ENCODE peak calls at places on chromosomes 13 and 19, in nine cellular contexts. Z, P, I, A, M, F, E, Y and N are unnamed samples.

GRCh38 chr19:10027158-10027997 is 14.1 kb downstream of the RDH8 start:
- DNase-seq in Z (peak), P (peak), I (peak), A (peak), M (peak), F (peak), E (no peak), Y (peak), N (peak)

GRCh38 chr19:1252221-1252817 is 3.9 kb downstream of the MIDN start:
- DNase-seq in Z (no peak), P (peak), I (peak), A (peak), M (peak), F (peak), E (peak), Y (peak), N (peak)

GRCh38 chr19:57099199-57099661 is 20.6 kb upstream of the USP29 start:
- DNase-seq in Z (peak), P (no peak), I (no peak), A (peak), M (no peak), F (peak), E (peak), Y (peak), N (peak)

GRCh38 chr19:18021121-18021755 is 13.3 kb downstream of the ARRDC2 start:
- DNase-seq in Z (no peak), P (peak), I (peak), A (peak), M (no peak), F (peak), E (no peak), Y (peak), N (peak)

GRCh38 chr13:100916943-100917342 is 242.3 kb upstream of the TMTC4 start:
- DNase-seq in Z (no peak), P (no peak), I (no peak), A (no peak), M (no peak), F (no peak), E (no peak), Y (no peak), N (no peak)

GRCh38 chr13:45602183-45602582 is 13.4 kb downstream of the ERICH6B start:
- DNase-seq in Z (no peak), P (no peak), I (no peak), A (no peak), M (no peak), F (no peak), E (no peak), Y (no peak), N (no peak)

GRCh38 chr19:39497850-39498261 is 891 bp upstream of the DLL3 start:
- DNase-seq in Z (no peak), P (peak), I (peak), A (no peak), M (no peak), F (peak), E (no peak), Y (no peak), N (peak)

GRCh38 chr13:43264460-43264859 is 241.1 kb downstream of the DNAJC15 start:
- DNase-seq in Z (no peak), P (no peak), I (no peak), A (no peak), M (no peak), F (no peak), E (no peak), Y (no peak), N (no peak)

GRCh38 chr19:38970664-38971532 is 4.6 kb downstream of the FBXO17 start:
- DNase-seq in Z (no peak), P (no peak), I (peak), A (no peak), M (no peak), F (no peak), E (peak), Y (no peak), N (no peak)

GRCh38 chr19:50214699-50215543 is 11.5 kb downstream of the MYH14 start:
- DNase-seq in Z (no peak), P (no peak), I (no peak), A (no peak), M (no peak), F (no peak), E (no peak), Y (no peak), N (no peak)

GRCh38 chr13:112574476-112575294 is 13.3 kb downstream of the TUBGCP3 start:
- DNase-seq in Z (no peak), P (no peak), I (peak), A (no peak), M (no peak), F (no peak), E (no peak), Y (no peak), N (no peak)

GRCh38 chr13:99548448-99548847 is 47.2 kb downstream of the TM9SF2 start:
- DNase-seq in Z (no peak), P (no peak), I (peak), A (no peak), M (no peak), F (no peak), E (no peak), Y (no peak), N (no peak)

GRCh38 chr13:44620057-44620456 is 43.9 kb upstream of the TSC22D1 start:
- DNase-seq in Z (no peak), P (peak), I (no peak), A (no peak), M (no peak), F (no peak), E (no peak), Y (no peak), N (no peak)

GRCh38 chr13:110387451-110388140 is 80.5 kb downstream of the COL4A2 start:
- DNase-seq in Z (no peak), P (peak), I (peak), A (no peak), M (no peak), F (no peak), E (no peak), Y (peak), N (peak)

GRCh38 chr13:76222511-76222910 is 586.4 kb downstream of the LMO7 start:
- DNase-seq in Z (no peak), P (peak), I (no peak), A (no peak), M (no peak), F (no peak), E (no peak), Y (no peak), N (no peak)

GRCh38 chr13:27921421-27921960 is 1.7 kb downstream of the PDX1 start:
- DNase-seq in Z (no peak), P (no peak), I (no peak), A (peak), M (no peak), F (no peak), E (no peak), Y (no peak), N (peak)

GRCh38 chr19:33795370-33796163 is 1.1 kb upstream of the KCTD15 start:
- DNase-seq in Z (no peak), P (peak), I (peak), A (peak), M (no peak), F (peak), E (peak), Y (peak), N (peak)

GRCh38 chr13:97223711-97224461 is 1.8 kb downstream of the MBNL2 start:
- DNase-seq in Z (no peak), P (peak), I (peak), A (no peak), M (no peak), F (peak), E (peak), Y (peak), N (no peak)

GRCh38 chr19:947090-947706 is 21.4 kb downstream of the ARID3A start:
- DNase-seq in Z (no peak), P (no peak), I (no peak), A (no peak), M (no peak), F (no peak), E (no peak), Y (no peak), N (no peak)

GRCh38 chr13:49418206-49418605 is 25.7 kb downstream of the CAB39L start:
- DNase-seq in Z (no peak), P (no peak), I (peak), A (no peak), M (no peak), F (no peak), E (no peak), Y (no peak), N (no peak)

GRCh38 chr13:95301135-95301946 is at the start of gene ABCC4:
- DNase-seq in Z (peak), P (peak), I (peak), A (peak), M (peak), F (peak), E (no peak), Y (peak), N (peak)

GRCh38 chr19:35557539-35558399 is 5.7 kb downstream of the ATP4A start:
- DNase-seq in Z (no peak), P (peak), I (no peak), A (no peak), M (no peak), F (no peak), E (peak), Y (no peak), N (peak)

GRCh38 chr13:49853535-49853934 is 61.1 kb upstream of the KPNA3 start:
- DNase-seq in Z (no peak), P (no peak), I (no peak), A (no peak), M (no peak), F (no peak), E (no peak), Y (no peak), N (no peak)